ENCODE peak calls at places on chromosomes 6 and 20, in nine cellular contexts. C is Calu3; G is progenitor cell of endocrine pancreas; Y is Right ventricle myocardium superior; U is kidney tubule cell; E is A549; V is endothelial cell of umbilical vein; K is sigmoid colon; R is effector CD4-positive, alpha-beta T cell. A is an unnamed sample.

GRCh38 chr6:69398729-69399128 is 398.1 kb downstream of the LMBRD1 start:
- DNase-seq in R (no peak), C (no peak), V (no peak), K (no peak), G (no peak), Y (no peak), U (no peak), E (no peak), A (no peak)

GRCh38 chr6:126118934-126119333 is 132.6 kb downstream of the TRMT11 start:
- DNase-seq in G (no peak), Y (no peak), R (no peak), C (no peak), E (no peak), K (no peak), U (peak), V (no peak), A (no peak)

GRCh38 chr20:19934792-19935491 is 82.2 kb upstream of the NAA20 start:
- DNase-seq in C (peak), K (peak), V (peak), Y (peak), E (peak), U (peak), G (no peak), R (no peak), A (peak)

GRCh38 chr20:64231621-64232550 is 23.7 kb upstream of the PCMTD2 start:
- DNase-seq in K (no peak), G (no peak), V (no peak), E (no peak), U (no peak), R (no peak), C (no peak), Y (peak), A (no peak)

GRCh38 chr20:2224246-2224645 is 71.6 kb upstream of the TGM3 start:
- DNase-seq in K (no peak), U (no peak), C (no peak), Y (no peak), G (no peak), E (no peak), V (no peak), R (no peak), A (no peak)

GRCh38 chr20:25270829-25271251 is 23.0 kb downstream of the PYGB start:
- DNase-seq in V (no peak), U (no peak), E (no peak), R (no peak), G (no peak), Y (peak), K (peak), C (no peak), A (no peak)

GRCh38 chr6:11711644-11711993 is 67.0 kb downstream of the ADTRP start:
- DNase-seq in V (no peak), C (no peak), E (no peak), K (no peak), R (no peak), G (no peak), Y (no peak), U (no peak), A (no peak)

GRCh38 chr6:100267721-100268123 is 197.0 kb downstream of the SIM1 start:
- DNase-seq in K (no peak), Y (no peak), U (no peak), V (peak), E (no peak), R (no peak), C (no peak), G (no peak), A (no peak)